ENCODE peak calls at places on chromosomes 4 and X, in five cellular contexts. One of them, this sample, is unnamed.

GRCh38 chr4:159206427-159206871 is 103.6 kb downstream of the RAPGEF2 start:
- DNase-seq in ELR: peak; percentile 66
- DNase-seq in tibial nerve: no peak
- DNase-seq in stimulated activated CD4-positive, alpha-beta T cell treated with anti-CD3 and anti-CD28 coated beads, TNF-alpha, amount 100 ng/mL, for 48 hours: peak; percentile 42
- DNase-seq in astrocyte of the cerebellum: no peak
- DNase-seq in this sample: no peak

GRCh38 chr4:117085185-117085701 is at the start of gene TRAM1L1:
- DNase-seq in ELR: peak; percentile 68
- DNase-seq in tibial nerve: no peak
- DNase-seq in stimulated activated CD4-positive, alpha-beta T cell treated with anti-CD3 and anti-CD28 coated beads, TNF-alpha, amount 100 ng/mL, for 48 hours: no peak
- DNase-seq in astrocyte of the cerebellum: peak; percentile 43
- DNase-seq in this sample: no peak

GRCh38 chrX:116239944-116240391 is 69.4 kb downstream of the AGTR2 start:
- DNase-seq in ELR: peak; percentile 73
- DNase-seq in tibial nerve: no peak
- DNase-seq in stimulated activated CD4-positive, alpha-beta T cell treated with anti-CD3 and anti-CD28 coated beads, TNF-alpha, amount 100 ng/mL, for 48 hours: no peak
- DNase-seq in astrocyte of the cerebellum: no peak
- DNase-seq in this sample: no peak

GRCh38 chrX:40116925-40117324 is 19.2 kb upstream of the BCOR start:
- DNase-seq in ELR: no peak
- DNase-seq in tibial nerve: no peak
- DNase-seq in stimulated activated CD4-positive, alpha-beta T cell treated with anti-CD3 and anti-CD28 coated beads, TNF-alpha, amount 100 ng/mL, for 48 hours: no peak
- DNase-seq in astrocyte of the cerebellum: no peak
- DNase-seq in this sample: no peak

GRCh38 chr4:88661724-88662123 is 35.9 kb downstream of the NAP1L5 start:
- DNase-seq in ELR: peak; percentile 87
- DNase-seq in tibial nerve: no peak
- DNase-seq in stimulated activated CD4-positive, alpha-beta T cell treated with anti-CD3 and anti-CD28 coated beads, TNF-alpha, amount 100 ng/mL, for 48 hours: no peak
- DNase-seq in astrocyte of the cerebellum: peak; percentile 37
- DNase-seq in this sample: no peak

GRCh38 chr4:2799444-2799911 is 6.6 kb downstream of the SH3BP2 start:
- DNase-seq in ELR: no peak
- DNase-seq in tibial nerve: no peak
- DNase-seq in stimulated activated CD4-positive, alpha-beta T cell treated with anti-CD3 and anti-CD28 coated beads, TNF-alpha, amount 100 ng/mL, for 48 hours: no peak
- DNase-seq in astrocyte of the cerebellum: no peak
- DNase-seq in this sample: peak; percentile 7

GRCh38 chr4:153488006-153488718 is 22.0 kb downstream of the TMEM131L start:
- DNase-seq in ELR: no peak
- DNase-seq in tibial nerve: no peak
- DNase-seq in stimulated activated CD4-positive, alpha-beta T cell treated with anti-CD3 and anti-CD28 coated beads, TNF-alpha, amount 100 ng/mL, for 48 hours: peak; percentile 69
- DNase-seq in astrocyte of the cerebellum: no peak
- DNase-seq in this sample: no peak

GRCh38 chrX:40326186-40326965 is 228.6 kb upstream of the BCOR start:
- DNase-seq in ELR: peak; percentile 39
- DNase-seq in tibial nerve: no peak
- DNase-seq in stimulated activated CD4-positive, alpha-beta T cell treated with anti-CD3 and anti-CD28 coated beads, TNF-alpha, amount 100 ng/mL, for 48 hours: no peak
- DNase-seq in astrocyte of the cerebellum: no peak
- DNase-seq in this sample: no peak

GRCh38 chr4:108991929-108992328 is 229.1 kb upstream of the ETNPPL start:
- DNase-seq in ELR: peak; percentile 40
- DNase-seq in tibial nerve: no peak
- DNase-seq in stimulated activated CD4-positive, alpha-beta T cell treated with anti-CD3 and anti-CD28 coated beads, TNF-alpha, amount 100 ng/mL, for 48 hours: no peak
- DNase-seq in astrocyte of the cerebellum: peak; percentile 45
- DNase-seq in this sample: no peak

GRCh38 chrX:74450803-74451449 is 29.6 kb downstream of the SLC16A2 start:
- DNase-seq in ELR: peak; percentile 94
- DNase-seq in tibial nerve: peak; percentile 11
- DNase-seq in stimulated activated CD4-positive, alpha-beta T cell treated with anti-CD3 and anti-CD28 coated beads, TNF-alpha, amount 100 ng/mL, for 48 hours: no peak
- DNase-seq in astrocyte of the cerebellum: peak; percentile 82
- DNase-seq in this sample: no peak

This sample was measured in ascending aorta.